ENCODE peak calls at places on chromosomes 5 and 9, in six cellular contexts. E is IMR-90, I is GM23248, D is Panc1, W is left ventricle myocardium inferior, A is cardiac muscle cell. L is an unnamed sample. For H3K36me3, the result is how much of the 10 kb centered on the place peaks cover.

GRCh38 chr5:86679529-86679928 is 61.8 kb downstream of the COX7C start:
- DNase-seq in I (peak), W (no peak), A (peak), E (peak), D (peak), L (peak)

GRCh38 chr5:54825005-54825404 is 160.4 kb downstream of the ESM1 start:
- DNase-seq in I (peak), D (no peak), W (no peak), E (peak), A (peak), L (no peak)

GRCh38 chr5:62969409-62970120 is 390.9 kb downstream of the LRRC70 start:
- DNase-seq in D (no peak), E (no peak), A (no peak), W (no peak), I (no peak), L (no peak)

GRCh38 chr9:114027159-114027895 is 50.8 kb downstream of the AMBP start:
- DNase-seq in I (no peak), D (no peak), E (no peak), A (no peak), W (no peak), L (no peak)

GRCh38 chr5:32443145-32443540 is 1.4 kb downstream of the ZFR start:
- DNase-seq in I (peak), D (no peak), E (peak), W (no peak), A (peak), L (no peak)

GRCh38 chr5:463952-464351 is 21.0 kb downstream of the EXOC3 start:
- DNase-seq in A (no peak), I (no peak), E (no peak), W (peak), D (no peak), L (no peak)

GRCh38 chr5:41195228-41195627 is 18.1 kb downstream of the C6 start:
- DNase-seq in E (no peak), D (no peak), I (no peak), A (no peak), W (no peak), L (no peak)

GRCh38 chr5:147349241-147349640 is 114.4 kb downstream of the STK32A start:
- DNase-seq in D (no peak), W (no peak), I (no peak), A (no peak), E (no peak), L (no peak)

GRCh38 chr5:128815201-128815600 is 150.1 kb upstream of the SLC27A6 start:
- DNase-seq in W (no peak), I (no peak), A (peak), D (no peak), E (no peak), L (no peak)

GRCh38 chr9:120387257-120387999 is 192.5 kb downstream of the CDK5RAP2 start:
- DNase-seq in E (no peak), W (no peak), D (no peak), A (no peak), I (no peak), L (no peak)

GRCh38 chr9:4508907-4509589 is 18.8 kb downstream of the SLC1A1 start:
- DNase-seq in E (peak), W (no peak), A (peak), D (no peak), I (peak), L (no peak)

GRCh38 chr5:83475540-83476469 is 4.3 kb downstream of the VCAN start:
- DNase-seq in A (peak), W (no peak), D (no peak), I (peak), E (peak), L (no peak)

DNA sequence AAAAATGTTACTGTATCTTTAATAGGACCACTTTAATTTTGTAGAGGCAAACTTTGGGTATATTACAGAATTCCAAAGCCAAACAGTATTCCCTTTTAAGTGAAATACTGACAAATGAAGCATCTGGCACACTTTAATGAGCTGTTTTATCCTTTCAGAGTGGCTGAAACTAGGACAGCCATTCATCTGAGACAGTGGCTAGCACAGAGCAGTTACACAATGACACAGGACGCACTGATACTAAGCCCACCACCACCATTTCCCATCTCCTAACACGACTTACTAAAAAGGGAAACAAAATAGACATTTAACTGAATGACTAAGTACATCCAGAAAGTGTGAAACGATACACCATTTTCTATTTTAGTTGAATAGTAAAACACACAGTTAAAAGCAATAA is 120.4 kb upstream of the RETREG1 start:
- DNase-seq in A (no peak), E (no peak), D (no peak), W (no peak), I (no peak), L (no peak)
- H3K4me3 ChIP-seq in A (no peak), E (no peak), D (no peak), W (no peak), I (no peak), L (no peak)

GRCh38 chr9:94281101-94281500 is 22.0 kb downstream of the ZNF169 start:
- DNase-seq in D (no peak), A (no peak), E (no peak), W (no peak), I (no peak), L (no peak)

GRCh38 chr9:94280409-94280989 is 21.4 kb downstream of the ZNF169 start:
- DNase-seq in I (no peak), D (no peak), E (no peak), A (no peak), W (no peak), L (no peak)

GRCh38 chr9:94277885-94278536 is 18.9 kb downstream of the ZNF169 start:
- DNase-seq in E (no peak), D (no peak), A (no peak), I (no peak), W (no peak), L (no peak)
- H3K36me3 ChIP-seq in E (under half), D (under half), A (under half), I (under half), W (under half), L (under half)

GRCh38 chr5:75054110-75054930 is 2.0 kb upstream of the GCNT4 start:
- DNase-seq in D (no peak), I (peak), W (peak), A (peak), E (peak), L (no peak)
- H3K4me3 ChIP-seq in D (peak), I (peak), W (peak), A (peak), E (peak), L (peak)

DNA sequence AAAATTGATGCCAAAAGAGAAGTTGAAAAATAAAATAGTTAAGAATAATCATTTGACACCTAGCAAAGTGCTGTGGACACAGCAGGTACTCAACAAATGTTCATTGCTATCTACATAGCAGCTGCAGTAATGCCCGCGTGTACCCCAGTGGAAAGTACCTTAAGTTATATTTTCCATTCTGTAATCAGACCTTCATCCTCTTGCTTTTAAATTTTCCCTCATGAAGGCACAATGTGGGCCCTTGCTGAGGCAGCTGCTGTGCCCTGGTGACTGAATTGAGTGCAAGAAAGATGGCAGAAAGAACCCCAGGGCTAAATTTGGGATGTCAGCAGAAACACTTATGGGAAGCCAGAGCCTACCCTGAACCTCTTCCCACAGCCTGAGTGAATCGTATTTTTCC is 65.9 kb downstream of the CYFIP2 start:
- DNase-seq in A (no peak), W (no peak), E (no peak), I (no peak), D (no peak), L (no peak)
- H3K36me3 ChIP-seq in A (half or more), W (under half), E (under half), I (under half), D (under half), L (under half)

DNA sequence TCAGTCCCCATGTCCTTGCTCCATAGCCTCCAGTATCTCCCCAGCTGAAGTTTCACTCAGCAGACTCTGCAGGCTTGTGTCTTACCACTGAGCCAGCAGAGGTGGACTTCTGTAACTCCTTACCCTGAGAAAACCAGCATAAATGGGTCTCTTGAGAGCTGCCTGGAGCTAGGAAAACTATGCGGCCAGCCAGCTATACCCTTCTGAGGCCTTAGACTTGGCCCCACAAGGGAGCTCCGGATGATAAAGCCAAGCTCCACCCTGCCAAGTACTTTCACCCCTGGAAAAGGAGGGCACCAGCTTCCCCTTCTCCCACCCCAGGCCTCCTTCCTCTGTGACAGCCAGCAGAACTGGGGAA is 12.1 kb downstream of the IRF1 start:
- DNase-seq in E (no peak), A (no peak), I (no peak), D (no peak), W (peak), L (no peak)
- H3K4me3 ChIP-seq in E (no peak), A (no peak), I (no peak), D (no peak), W (no peak), L (no peak)

DNA sequence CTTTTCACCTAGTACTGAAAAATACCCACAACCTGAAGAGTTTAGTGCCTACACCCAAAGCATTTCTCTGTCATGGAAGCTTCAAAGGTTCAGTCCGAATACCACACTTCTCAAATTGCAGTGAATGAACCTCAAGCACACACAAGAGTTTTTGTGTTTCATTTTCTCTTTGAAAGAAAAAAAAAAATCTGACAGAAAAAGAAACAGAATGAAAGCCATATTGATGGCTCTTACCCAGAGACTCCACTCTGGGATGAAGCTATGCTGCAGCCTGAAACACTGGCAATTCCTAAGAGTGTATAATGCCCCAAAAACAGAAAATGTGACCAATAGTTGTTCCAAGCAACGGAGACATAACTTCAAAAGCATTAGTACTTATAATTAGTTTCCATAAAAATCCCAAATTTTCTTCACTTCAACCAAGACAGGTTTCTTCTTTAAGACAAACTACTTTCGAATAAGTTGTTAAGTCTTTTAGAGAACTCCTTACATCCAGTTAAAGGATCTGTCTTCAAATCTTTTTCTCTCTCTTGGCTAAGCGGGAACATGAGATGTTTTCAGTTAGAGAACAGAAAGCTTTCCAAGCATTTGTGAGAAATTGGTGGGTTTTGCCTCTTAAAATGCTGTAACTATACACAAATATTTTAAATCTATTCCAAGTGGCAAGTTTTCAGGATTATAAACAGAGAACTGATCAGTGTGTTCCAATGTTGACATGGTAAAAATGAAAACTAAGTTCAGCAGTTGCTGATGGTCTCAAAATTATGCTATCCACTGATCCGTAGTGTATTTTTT is 100.6 kb downstream of the EBF1 start:
- DNase-seq in E (no peak), D (no peak), I (peak), A (no peak), W (no peak), L (no peak)
- H3K36me3 ChIP-seq in E (under half), D (under half), I (under half), A (under half), W (under half), L (under half)